ENCODE peak calls at places on chromosomes 5 and 9, in seven cellular contexts. J is mucosa of descending colon, A is GM20000, T is heart left ventricle, R is Peyer's patch, I is Calu3, O is cardiac fibroblast. H is an unnamed sample.

GRCh38 chr5:126680215-126680817 is 79.6 kb downstream of the PHAX start:
- DNase-seq in J (no peak), A (peak; percentile 34), T (no peak), R (no peak), I (no peak), O (peak; percentile 20), H (no peak)

GRCh38 chr5:142597546-142598337 is 88.1 kb downstream of the FGF1 start:
- DNase-seq in J (no peak), A (no peak), T (no peak), R (no peak), I (peak; percentile 60), O (peak; percentile 90), H (peak; percentile 17)

GRCh38 chr9:94952553-94953373 is 226.3 kb downstream of the AOPEP start:
- DNase-seq in J (no peak), A (peak; percentile 51), T (no peak), R (no peak), I (no peak), O (peak; percentile 35), H (no peak)

GRCh38 chr9:127915801-127916664 is 808 bp downstream of the ST6GALNAC4 start:
- DNase-seq in J (peak; percentile 56), A (no peak), T (no peak), R (peak; percentile 86), I (no peak), O (no peak), H (no peak)

GRCh38 chr5:175383350-175383749 is 60.6 kb downstream of the DRD1 start:
- DNase-seq in J (no peak), A (no peak), T (no peak), R (no peak), I (no peak), O (no peak), H (no peak)

GRCh38 chr9:114572199-114572598 is 15.4 kb upstream of the ATP6V1G1 start:
- DNase-seq in J (no peak), A (no peak), T (no peak), R (no peak), I (no peak), O (no peak), H (no peak)

GRCh38 chr9:79583957-79584654 is 12.3 kb downstream of the TLE4 start:
- DNase-seq in J (no peak), A (peak; percentile 18), T (peak; percentile 72), R (peak; percentile 34), I (no peak), O (no peak), H (no peak)

GRCh38 chr9:125889122-125889523 is 141.9 kb downstream of the PBX3 start:
- DNase-seq in J (peak; percentile 33), A (peak; percentile 22), T (peak; percentile 66), R (no peak), I (no peak), O (peak; percentile 43), H (peak; percentile 36)

GRCh38 chr9:81588148-81588874 is 101.0 kb downstream of the TLE1 start:
- DNase-seq in J (peak; percentile 51), A (no peak), T (no peak), R (no peak), I (peak; percentile 50), O (peak; percentile 78), H (no peak)

GRCh38 chr5:109857405-109858031 is 167.8 kb downstream of the MAN2A1 start:
- DNase-seq in J (no peak), A (no peak), T (no peak), R (peak; percentile 22), I (no peak), O (no peak), H (no peak)

GRCh38 chr5:35004200-35004599 is 43.5 kb downstream of the AGXT2 start:
- DNase-seq in J (no peak), A (no peak), T (no peak), R (no peak), I (no peak), O (no peak), H (no peak)

GRCh38 chr5:35001842-35002241 is 45.9 kb downstream of the AGXT2 start:
- DNase-seq in J (no peak), A (no peak), T (no peak), R (no peak), I (no peak), O (no peak), H (no peak)

GRCh38 chr5:34998058-34998789 is 49.5 kb downstream of the AGXT2 start:
- DNase-seq in J (no peak), A (no peak), T (no peak), R (no peak), I (no peak), O (peak; percentile 87), H (no peak)

GRCh38 chr5:35003018-35003957 is 44.5 kb downstream of the AGXT2 start:
- DNase-seq in J (peak; percentile 48), A (peak; percentile 75), T (no peak), R (peak; percentile 17), I (peak; percentile 78), O (peak; percentile 67), H (peak; percentile 69)

GRCh38 chr5:35002459-35002858 is 45.3 kb downstream of the AGXT2 start:
- DNase-seq in J (no peak), A (no peak), T (no peak), R (no peak), I (no peak), O (no peak), H (no peak)
- TF ChIP-seq CTCF in J (no peak), A (no peak), T (no peak), R (no peak), I (no peak), O (no peak), H (no peak)

GRCh38 chr9:37909326-37909725 is 5.4 kb upstream of the SLC25A51 start:
- DNase-seq in J (no peak), A (no peak), T (no peak), R (no peak), I (no peak), O (no peak), H (no peak)
- TF ChIP-seq CTCF in J (no peak), A (no peak), T (no peak), R (no peak), I (no peak), O (no peak), H (no peak)

GRCh38 chr5:150779397-150780179 is 1.0 kb downstream of the SMIM3 start:
- DNase-seq in J (no peak), A (no peak), T (no peak), R (no peak), I (no peak), O (peak; percentile 67), H (no peak)
- TF ChIP-seq CTCF in J (no peak), A (no peak), T (no peak), R (no peak), I (no peak), O (no peak), H (no peak)

GRCh38 chr9:71985070-71985956 is 73.9 kb downstream of the C9orf85 start:
- DNase-seq in J (no peak), A (no peak), T (no peak), R (no peak), I (no peak), O (no peak), H (no peak)
- TF ChIP-seq CTCF in J (no peak), A (no peak), T (no peak), R (no peak), I (peak; percentile 24), O (no peak), H (no peak)

DNA sequence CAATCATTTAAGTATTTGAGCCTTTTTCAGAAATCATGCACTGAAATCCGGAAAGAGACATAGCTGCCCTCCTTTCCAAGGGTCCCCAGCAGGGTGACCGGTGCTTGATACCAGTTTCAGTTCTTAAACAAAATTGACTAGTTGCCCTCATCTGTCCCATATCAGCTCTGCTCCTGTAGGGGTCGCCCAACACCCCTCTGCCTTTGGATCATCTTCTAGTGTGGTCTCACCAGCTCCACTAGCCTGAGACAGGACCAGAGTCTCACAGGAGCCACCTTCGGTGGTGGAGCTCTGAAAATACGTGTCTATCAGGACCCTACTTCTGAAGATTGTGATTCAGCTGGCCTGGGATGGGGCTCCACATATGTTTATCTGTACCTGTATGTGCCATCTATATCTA is 428.2 kb downstream of the ENC1 start:
- DNase-seq in J (no peak), A (no peak), T (no peak), R (no peak), I (peak; percentile 48), O (peak; percentile 52), H (no peak)
- TF ChIP-seq CTCF in J (no peak), A (no peak), T (peak; percentile 12), R (no peak), I (no peak), O (peak; percentile 59), H (peak; percentile 27)

DNA sequence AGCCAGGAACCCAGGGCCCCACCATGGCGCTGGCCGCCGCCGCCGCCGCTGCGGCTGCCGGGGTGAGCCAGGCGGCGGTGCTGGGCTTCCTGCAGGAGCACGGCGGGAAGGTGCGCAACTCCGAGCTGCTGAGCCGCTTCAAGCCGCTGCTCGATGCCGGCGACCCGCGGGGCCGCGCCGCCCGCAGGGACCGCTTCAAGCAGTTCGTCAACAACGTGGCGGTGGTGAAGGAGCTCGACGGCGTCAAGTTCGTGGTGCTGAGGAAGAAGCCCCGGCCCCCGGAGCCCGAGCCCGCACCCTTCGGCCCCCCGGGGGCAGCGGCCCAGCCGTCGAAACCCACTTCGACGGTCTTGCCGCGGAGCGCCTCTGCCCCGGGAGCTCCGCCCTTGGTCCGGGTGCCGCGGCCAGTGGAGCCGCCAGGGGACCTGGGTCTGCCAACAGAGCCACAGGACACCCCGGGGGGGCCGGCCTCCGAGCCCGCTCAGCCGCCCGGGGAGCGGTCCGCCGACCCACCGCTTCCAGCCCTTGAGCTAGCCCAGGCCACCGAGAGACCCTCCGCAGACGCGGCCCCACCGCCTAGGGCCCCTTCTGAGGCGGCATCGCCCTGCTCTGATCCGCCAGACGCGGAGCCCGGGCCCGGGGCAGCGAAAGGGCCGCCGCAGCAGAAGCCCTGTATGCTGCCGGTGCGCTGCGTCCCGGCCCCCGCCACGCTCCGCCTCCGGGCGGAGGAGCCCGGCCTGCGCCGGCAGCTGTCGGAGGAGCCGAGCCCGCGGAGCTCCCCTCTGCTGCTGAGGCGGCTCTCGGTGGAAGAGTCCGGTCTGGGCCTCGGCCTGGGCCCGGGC is 718 bp downstream of the SOWAHA start:
- DNase-seq in J (peak; percentile 72), A (peak; percentile 79), T (peak; percentile 65), R (no peak), I (peak; percentile 52), O (peak; percentile 11), H (no peak)
- TF ChIP-seq CTCF in J (no peak), A (no peak), T (no peak), R (no peak), I (no peak), O (no peak), H (no peak)

DNA sequence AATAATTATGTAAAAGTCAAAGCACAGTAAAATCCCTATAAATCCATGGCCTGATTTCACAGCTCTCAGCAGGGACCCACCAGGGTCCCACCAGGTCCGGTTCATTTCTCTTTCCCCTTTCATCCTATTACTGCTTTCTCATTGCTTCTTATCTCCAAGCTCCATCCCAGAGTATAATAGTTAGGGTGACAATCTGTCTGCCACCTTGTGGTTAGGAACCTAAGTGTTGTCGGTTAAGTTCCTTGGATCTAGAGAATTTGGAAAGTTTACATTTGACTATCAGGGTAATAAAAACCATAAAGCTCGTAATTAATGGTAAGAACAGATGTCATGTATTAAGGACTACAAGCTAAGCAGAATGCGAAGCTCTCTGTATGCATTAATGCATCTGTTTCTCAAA is 259.1 kb downstream of the SH3GL2 start:
- DNase-seq in J (no peak), A (no peak), T (no peak), R (no peak), I (no peak), O (no peak), H (no peak)
- TF ChIP-seq CTCF in J (no peak), A (no peak), T (no peak), R (no peak), I (no peak), O (no peak), H (no peak)

GRCh38 chr9:21402387-21403247 is 6.3 kb upstream of the IFNA8 start:
- DNase-seq in J (peak; percentile 31), A (peak; percentile 42), T (no peak), R (no peak), I (peak; percentile 39), O (no peak), H (peak; percentile 57)
- TF ChIP-seq CTCF in J (no peak), A (peak; percentile 11), T (no peak), R (no peak), I (no peak), O (no peak), H (no peak)